ENCODE peak calls at places on chromosomes 12 and 14, in four cellular contexts. L is NB4, W is A549, R is ovary. P is an unnamed sample.

GRCh38 chr14:59699422-59699821 is 122.8 kb upstream of the CCDC175 start:
- DNase-seq in L (peak), W (no peak), R (no peak), P (no peak)

GRCh38 chr14:82075566-82075965 is 541.9 kb upstream of the SEL1L start:
- DNase-seq in L (peak), W (no peak), R (no peak), P (peak)

GRCh38 chr14:20631821-20632389 is 9.6 kb downstream of the OR6S1 start:
- DNase-seq in L (peak), W (peak), R (peak), P (peak)

GRCh38 chr12:16189849-16190248 is 87.6 kb downstream of the SLC15A5 start:
- DNase-seq in L (peak), W (no peak), R (no peak), P (peak)

GRCh38 chr12:9843416-9843815 is 16.1 kb downstream of the KLRF1 start:
- DNase-seq in L (no peak), W (no peak), R (no peak), P (no peak)

GRCh38 chr12:104768033-104768432 is 190.1 kb downstream of the SLC41A2 start:
- DNase-seq in L (no peak), W (no peak), R (no peak), P (no peak)

GRCh38 chr14:56862843-56863242 is 52.6 kb upstream of the OTX2 start:
- DNase-seq in L (no peak), W (no peak), R (no peak), P (no peak)

GRCh38 chr12:68236421-68237059 is 10.9 kb upstream of the IL26 start:
- DNase-seq in L (peak), W (peak), R (peak), P (peak)

GRCh38 chr12:55930771-55931316 is at the start of gene DGKA:
- DNase-seq in L (peak), W (peak), R (peak), P (peak)

GRCh38 chr14:72715215-72715909 is 178.5 kb downstream of the DPF3 start:
- DNase-seq in L (peak), W (no peak), R (no peak), P (no peak)

GRCh38 chr12:8692573-8692972 is 5.2 kb upstream of the RIMKLB start:
- DNase-seq in L (no peak), W (no peak), R (peak), P (no peak)

GRCh38 chr12:84701041-84701440 is 211.6 kb downstream of the SLC6A15 start:
- DNase-seq in L (no peak), W (no peak), R (no peak), P (no peak)

GRCh38 chr14:39766397-39767000 is 334.3 kb upstream of the FBXO33 start:
- DNase-seq in L (no peak), W (no peak), R (no peak), P (no peak)

GRCh38 chr14:61959348-61959747 is 197.1 kb downstream of the SNAPC1 start:
- DNase-seq in L (no peak), W (no peak), R (no peak), P (no peak)

GRCh38 chr12:120249266-120249874 is 16.2 kb downstream of the PXN start:
- DNase-seq in L (no peak), W (no peak), R (no peak), P (no peak)

GRCh38 chr14:90556666-90557450 is 160.0 kb downstream of the CALM1 start:
- DNase-seq in L (no peak), W (no peak), R (no peak), P (no peak)

GRCh38 chr14:67607646-67608045 is 7.6 kb upstream of the PIGH start:
- DNase-seq in L (no peak), W (no peak), R (no peak), P (no peak)

GRCh38 chr14:75559451-75560187 is 18.8 kb upstream of the FLVCR2 start:
- DNase-seq in L (peak), W (peak), R (no peak), P (peak)

GRCh38 chr12:50533203-50533584 is 28.4 kb downstream of the DIP2B start:
- DNase-seq in L (no peak), W (no peak), R (no peak), P (no peak)

GRCh38 chr14:93337143-93337753 is 4.4 kb upstream of the BTBD7 start:
- DNase-seq in L (no peak), W (no peak), R (no peak), P (no peak)

GRCh38 chr14:26722258-26722657 is 124.4 kb upstream of the NOVA1 start:
- DNase-seq in L (no peak), W (no peak), R (no peak), P (no peak)

DNA sequence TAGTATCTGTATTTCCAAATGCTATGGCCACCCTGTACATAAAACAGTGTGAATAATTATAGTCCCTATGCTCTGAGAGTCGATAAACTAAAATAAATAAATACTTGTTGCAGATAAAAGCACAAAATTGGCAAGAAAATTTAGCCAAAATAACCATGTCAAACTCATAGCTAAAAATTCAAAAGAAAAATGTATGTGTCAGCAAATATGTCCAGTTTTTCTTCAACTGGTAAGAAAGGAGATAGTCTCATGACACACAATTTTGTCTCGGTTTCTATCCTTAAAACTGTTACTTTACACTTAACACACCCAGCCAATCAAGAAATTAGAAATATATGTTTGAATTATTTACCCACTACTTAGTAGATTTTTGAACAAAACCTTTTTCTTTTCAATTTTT is 145.6 kb upstream of the FSCB start:
- DNase-seq in L (no peak), W (no peak), R (no peak), P (no peak)
- TF ChIP-seq POLR2A in L (no peak), W (no peak), R (no peak), P (no peak)

DNA sequence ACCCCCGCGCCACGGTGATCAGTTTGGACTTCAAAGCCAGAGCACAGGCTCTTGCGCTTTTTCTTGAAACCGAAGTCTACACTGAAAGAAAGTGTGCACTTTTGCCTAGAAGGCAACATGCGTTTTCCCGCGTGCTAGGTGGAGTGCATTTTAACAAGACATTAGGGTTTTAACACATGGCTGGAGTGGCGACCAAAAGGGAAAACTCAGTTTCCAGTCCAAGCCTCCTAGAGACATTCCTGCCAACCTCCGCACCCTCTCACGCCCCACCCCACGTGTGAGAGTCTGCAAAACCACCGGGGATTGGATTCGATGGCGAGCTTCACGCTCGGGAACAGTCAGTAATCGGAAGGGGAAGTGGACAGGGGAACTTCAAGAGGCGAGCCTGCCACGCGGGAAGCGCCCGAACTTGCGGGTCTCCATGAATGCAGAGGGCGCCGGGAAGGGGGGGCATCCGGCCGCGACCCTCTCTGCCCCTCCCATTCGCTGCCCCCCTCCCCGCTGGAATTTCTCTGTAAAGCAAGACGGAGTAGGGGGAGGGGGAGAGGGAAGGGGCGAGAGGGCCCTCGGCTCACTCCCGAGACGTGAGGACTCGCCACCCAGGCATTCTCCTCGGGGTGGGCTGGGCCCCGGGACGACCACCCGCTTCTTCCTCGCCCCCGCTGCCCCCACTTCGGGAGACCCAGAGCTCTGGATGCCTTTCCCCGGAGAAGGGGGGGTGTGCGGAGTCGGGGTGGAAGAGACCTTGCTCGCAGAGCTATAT is 2.7 kb upstream of the CCND2 start:
- DNase-seq in L (peak), W (no peak), R (peak), P (peak)
- TF ChIP-seq POLR2A in L (peak), W (no peak), R (no peak), P (no peak)

GRCh38 chr12:132761911-132762583 is 415 bp upstream of the ANKLE2 start:
- DNase-seq in L (peak), W (peak), R (peak), P (peak)
- TF ChIP-seq POLR2A in L (peak), W (peak), R (peak), P (peak)

GRCh38 chr12:5500326-5500659 is 68.4 kb downstream of the NTF3 start:
- DNase-seq in L (no peak), W (no peak), R (no peak), P (no peak)
- TF ChIP-seq POLR2A in L (no peak), W (no peak), R (no peak), P (no peak)

GRCh38 chr12:57229041-57229633 is 374 bp upstream of the SHMT2 start:
- DNase-seq in L (peak), W (no peak), R (no peak), P (no peak)

GRCh38 chr12:57226588-57227314 is 2.8 kb upstream of the SHMT2 start:
- DNase-seq in L (peak), W (no peak), R (no peak), P (peak)

GRCh38 chr12:57229634-57230380 is at the start of gene SHMT2:
- DNase-seq in L (peak), W (peak), R (peak), P (peak)

GRCh38 chr12:57225680-57226190 is 3.8 kb upstream of the SHMT2 start:
- DNase-seq in L (no peak), W (no peak), R (no peak), P (no peak)

GRCh38 chr12:57227315-57228115 is 2.0 kb upstream of the SHMT2 start:
- DNase-seq in L (no peak), W (no peak), R (no peak), P (no peak)
- TF ChIP-seq POLR2A in L (no peak), W (no peak), R (no peak), P (no peak)

GRCh38 chr12:102728506-102729242 is 188.4 kb downstream of the PAH start:
- DNase-seq in L (no peak), W (no peak), R (no peak), P (no peak)

GRCh38 chr12:102730996-102731395 is 186.0 kb downstream of the PAH start:
- DNase-seq in L (no peak), W (no peak), R (no peak), P (no peak)

GRCh38 chr12:102722147-102722546 is 194.9 kb downstream of the PAH start:
- DNase-seq in L (no peak), W (no peak), R (no peak), P (no peak)

DNA sequence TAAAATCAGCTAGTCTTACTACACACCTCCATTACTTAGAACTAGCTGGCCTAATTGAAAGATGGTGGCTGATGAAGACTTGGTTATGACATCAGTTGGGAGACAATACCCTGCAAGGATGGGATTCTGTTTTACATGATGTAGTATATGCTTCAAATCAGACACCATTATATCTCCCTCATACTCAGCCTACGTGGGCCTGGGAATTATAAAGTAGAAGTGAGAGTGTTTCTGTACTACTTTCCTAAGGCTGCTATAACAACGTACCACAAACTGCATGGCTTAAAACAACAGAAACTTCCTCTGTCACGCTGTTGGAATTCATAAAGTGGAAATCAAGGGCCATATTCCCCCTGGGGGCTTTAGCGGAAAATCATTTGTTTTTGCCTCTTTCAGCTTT is 190.4 kb downstream of the PAH start:
- DNase-seq in L (no peak), W (no peak), R (no peak), P (no peak)
- TF ChIP-seq POLR2A in L (no peak), W (no peak), R (no peak), P (no peak)

GRCh38 chr14:77455966-77456640 is 1.3 kb downstream of the VIPAS39 start:
- DNase-seq in L (no peak), W (no peak), R (no peak), P (no peak)

GRCh38 chr14:77458249-77458950 is 507 bp downstream of the AHSA1 start:
- DNase-seq in L (peak), W (peak), R (no peak), P (peak)

GRCh38 chr14:77459072-77459723 is 1.3 kb downstream of the AHSA1 start:
- DNase-seq in L (peak), W (peak), R (peak), P (peak)

GRCh38 chr14:77457522-77458248 is at the start of the genes AHSA1 and VIPAS39:
- DNase-seq in L (peak), W (peak), R (peak), P (peak)

DNA sequence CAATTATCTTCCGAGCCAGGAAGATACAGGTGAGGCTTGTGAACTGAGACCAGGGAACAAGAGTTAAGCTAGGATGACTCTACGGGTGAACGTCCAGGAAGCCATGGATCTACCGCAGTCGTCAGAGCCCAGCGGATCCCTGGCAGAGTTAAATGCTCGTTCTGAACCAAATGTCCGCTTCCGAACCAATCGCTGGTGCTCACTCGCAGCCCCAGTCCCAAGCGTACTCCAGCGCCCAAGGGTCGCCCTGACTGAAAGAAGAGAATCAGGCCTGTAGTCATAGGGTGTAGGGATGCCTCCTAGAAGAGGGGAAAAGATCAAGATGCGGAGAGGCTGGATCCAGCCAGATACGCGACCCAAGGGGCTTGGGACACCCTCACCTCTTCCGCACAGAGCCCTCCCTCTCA is 283 bp downstream of the VIPAS39 start:
- DNase-seq in L (no peak), W (no peak), R (no peak), P (no peak)
- TF ChIP-seq POLR2A in L (no peak), W (peak), R (no peak), P (no peak)

GRCh38 chr14:50366589-50366988 is 30.1 kb downstream of the CDKL1 start:
- DNase-seq in L (no peak), W (no peak), R (no peak), P (no peak)

GRCh38 chr14:50362791-50363733 is 33.6 kb downstream of the CDKL1 start:
- DNase-seq in L (no peak), W (no peak), R (no peak), P (peak)

GRCh38 chr14:50364792-50365191 is 31.9 kb downstream of the CDKL1 start:
- DNase-seq in L (no peak), W (no peak), R (no peak), P (no peak)

GRCh38 chr14:50366115-50366514 is 30.6 kb downstream of the CDKL1 start:
- DNase-seq in L (no peak), W (no peak), R (peak), P (peak)

DNA sequence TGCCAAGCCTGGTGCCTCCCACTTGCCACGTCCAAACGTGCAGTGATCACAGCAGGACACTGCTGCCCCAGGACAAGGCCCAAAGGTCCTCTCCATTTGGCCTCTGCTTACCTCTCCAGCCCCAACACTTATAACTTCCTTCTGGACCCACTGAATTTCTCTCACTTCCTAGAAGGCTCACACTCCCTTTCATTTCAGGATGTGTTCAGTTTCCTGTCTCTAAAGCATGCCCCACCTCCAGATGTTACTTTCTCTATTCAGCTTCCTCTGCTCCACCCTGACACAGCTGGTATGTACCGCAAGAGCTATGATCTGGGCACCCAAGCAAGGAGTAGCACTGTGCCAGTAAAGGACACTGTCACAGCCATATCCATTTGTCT is 33.0 kb downstream of the CDKL1 start:
- DNase-seq in L (peak), W (no peak), R (no peak), P (peak)
- TF ChIP-seq POLR2A in L (no peak), W (no peak), R (no peak), P (peak)

GRCh38 chr12:22046090-22046967 is at the start of gene CMAS:
- DNase-seq in L (peak), W (peak), R (peak), P (peak)
- TF ChIP-seq POLR2A in L (peak), W (peak), R (peak), P (peak)

P was measured in erythroblast.